ENCODE peak calls at places on chromosome 12, in four cellular contexts. U is H1, D is HepG2, C is GM12878. P is an unnamed sample.

GRCh38 chr12:51171884-51172514 is 936 bp downstream of the TFCP2 start:
- DNase-seq in U (no peak), D (peak; percentile 16), C (peak; percentile 17), P (no peak)

GRCh38 chr12:114995891-114996290 is 311.9 kb upstream of the TBX3 start:
- DNase-seq in U (no peak), D (no peak), C (no peak), P (no peak)

GRCh38 chr12:102876883-102877282 is 40.2 kb downstream of the PAH start:
- DNase-seq in U (peak; percentile 74), D (no peak), C (no peak), P (no peak)

GRCh38 chr12:132225214-132225613 is 81.0 kb downstream of the NOC4L start:
- DNase-seq in U (no peak), D (no peak), C (no peak), P (no peak)

GRCh38 chr12:114405449-114406271 is at the start of gene TBX5:
- DNase-seq in U (no peak), D (no peak), C (no peak), P (no peak)

GRCh38 chr12:51520576-51521325 is 70.3 kb upstream of the SCN8A start:
- DNase-seq in U (peak; percentile 52), D (no peak), C (no peak), P (peak; percentile 13)

GRCh38 chr12:1830981-1831930 is 10.9 kb downstream of the LRTM2 start:
- DNase-seq in U (peak; percentile 89), D (peak; percentile 55), C (no peak), P (peak; percentile 54)

GRCh38 chr12:58765076-58765475 is 155.2 kb downstream of the LRIG3 start:
- DNase-seq in U (no peak), D (no peak), C (no peak), P (no peak)

GRCh38 chr12:118377891-118378470 is 1.6 kb downstream of the SUDS3 start:
- DNase-seq in U (peak; percentile 86), D (peak; percentile 36), C (no peak), P (no peak)

GRCh38 chr12:12731785-12732184 is 14.6 kb downstream of the CDKN1B start:
- DNase-seq in U (no peak), D (no peak), C (no peak), P (no peak)
- H3K27me3 ChIP-seq in U (no peaks in the 10 kb centered on the region), D (no peaks in the 10 kb centered on the region), C (no peaks in the 10 kb centered on the region), P (no peaks in the 10 kb centered on the region)

DNA sequence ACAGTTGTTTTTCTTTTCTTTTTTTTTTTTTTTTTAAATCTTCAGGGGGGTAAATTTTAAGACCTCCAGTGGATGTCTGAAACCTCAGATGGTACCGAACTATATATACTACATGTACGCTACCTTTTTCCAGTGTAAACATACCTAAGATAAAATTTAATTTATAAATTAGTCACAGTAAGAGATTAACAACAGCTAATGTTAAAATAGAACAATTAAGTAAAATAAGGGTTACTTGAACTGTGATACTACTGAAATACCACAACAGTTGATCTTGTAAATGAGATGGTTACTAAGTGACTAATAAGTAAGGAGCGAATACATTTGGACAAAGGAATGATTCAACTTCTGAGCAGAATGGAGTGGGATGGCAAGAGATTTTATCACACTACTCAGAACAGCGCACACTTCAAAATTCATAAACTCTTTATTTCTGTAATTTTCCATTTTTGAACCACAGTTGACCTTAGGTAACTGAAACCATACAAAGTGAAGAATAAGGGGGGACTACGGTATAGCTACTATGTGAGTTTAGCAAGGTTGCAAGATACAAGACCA is 80.5 kb upstream of the PCED1B start:
- DNase-seq in U (no peak), D (no peak), C (no peak), P (no peak)
- TF ChIP-seq SUZ12 in U (no peak), D (no peak), C (no peak), P (no peak)

GRCh38 chr12:54014315-54015209 is 5.8 kb downstream of the HOXC8 start:
- DNase-seq in U (peak; percentile 56), D (no peak), C (no peak), P (no peak)
- TF ChIP-seq ZNF274 in U (no peak), D (no peak), C (no peak), P (no peak)

GRCh38 chr12:24909667-24910066 is 39.2 kb downstream of the BCAT1 start:
- DNase-seq in U (peak; percentile 37), D (no peak), C (no peak), P (no peak)

GRCh38 chr12:24911284-24911791 is 37.6 kb downstream of the BCAT1 start:
- DNase-seq in U (peak; percentile 37), D (peak; percentile 94), C (no peak), P (no peak)

GRCh38 chr12:24915501-24915900 is 33.4 kb downstream of the BCAT1 start:
- DNase-seq in U (no peak), D (no peak), C (no peak), P (no peak)

GRCh38 chr12:24913130-24913529 is 35.8 kb downstream of the BCAT1 start:
- DNase-seq in U (no peak), D (no peak), C (no peak), P (no peak)

DNA sequence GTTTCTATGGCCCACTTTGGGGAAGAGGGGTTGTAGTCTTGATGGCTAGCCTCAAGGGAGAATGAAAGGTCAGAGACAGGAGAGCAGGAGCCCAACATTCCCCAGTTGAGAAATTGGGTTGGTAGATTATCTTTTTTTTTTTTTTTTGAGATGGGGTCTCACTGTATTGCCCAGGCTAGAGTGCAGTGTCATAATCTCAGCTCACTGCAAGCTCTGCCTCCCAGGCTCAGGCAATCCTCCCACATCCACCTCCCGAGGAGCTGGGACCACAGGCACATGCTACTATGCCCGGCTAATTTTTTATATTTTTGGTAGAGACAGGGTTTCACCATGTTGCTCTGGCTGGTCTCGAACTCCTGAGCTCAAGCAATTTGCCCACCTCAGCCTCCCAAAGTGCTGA is 34.9 kb downstream of the BCAT1 start:
- DNase-seq in U (no peak), D (no peak), C (no peak), P (no peak)
- H3K27me3 ChIP-seq in U (no peaks in the 10 kb centered on the region), D (no peaks in the 10 kb centered on the region), C (no peaks in the 10 kb centered on the region), P (no peaks in the 10 kb centered on the region)

GRCh38 chr12:111103583-111103982 is 183.2 kb upstream of the MYL2 start:
- DNase-seq in U (no peak), D (no peak), C (no peak), P (no peak)

GRCh38 chr12:111108726-111109125 is 188.3 kb upstream of the MYL2 start:
- DNase-seq in U (no peak), D (no peak), C (no peak), P (no peak)

GRCh38 chr12:111105294-111105693 is 184.9 kb upstream of the MYL2 start:
- DNase-seq in U (no peak), D (no peak), C (no peak), P (peak; percentile 16)

GRCh38 chr12:111112699-111113098 is 192.3 kb upstream of the MYL2 start:
- DNase-seq in U (no peak), D (no peak), C (no peak), P (no peak)

DNA sequence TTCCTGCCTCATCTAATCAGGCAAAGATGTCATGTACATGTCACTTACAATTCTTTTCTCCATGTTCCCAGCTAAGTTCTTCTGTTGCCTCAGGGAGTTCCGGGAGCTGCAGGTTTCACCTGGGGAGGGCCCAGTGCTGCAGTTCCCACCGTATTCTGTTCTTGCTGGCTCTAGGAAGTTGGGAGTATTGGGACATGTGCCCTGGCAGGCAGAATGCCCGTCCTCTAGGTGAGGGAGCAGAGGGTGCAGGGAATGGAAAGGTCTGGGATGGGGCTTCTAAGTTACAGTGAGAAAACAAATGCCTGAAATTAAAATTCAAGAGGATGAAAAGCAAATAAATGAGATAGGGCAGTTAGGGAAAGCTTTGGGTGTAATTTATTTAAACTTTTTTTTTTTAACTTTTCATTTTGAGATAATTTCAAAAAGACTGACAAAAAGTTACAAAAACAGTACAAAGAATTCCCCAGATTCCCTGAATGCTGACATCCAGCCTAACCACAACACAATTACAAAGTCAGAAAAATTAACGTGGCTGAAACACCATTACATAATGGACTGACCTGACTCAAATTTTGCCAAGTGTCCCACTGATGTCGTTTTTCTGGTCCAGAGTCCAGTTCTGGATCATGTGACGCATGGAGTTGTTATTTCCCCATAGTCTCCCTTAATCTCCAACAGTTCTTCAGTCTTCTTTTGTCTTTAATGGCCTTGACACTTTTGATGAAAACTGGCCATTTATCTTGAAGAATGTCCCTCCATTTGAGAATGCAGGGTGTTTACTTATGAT is 187.2 kb upstream of the MYL2 start:
- DNase-seq in U (no peak), D (peak; percentile 6), C (no peak), P (no peak)
- TF ChIP-seq SUZ12 in U (no peak), D (no peak), C (no peak), P (no peak)

DNA sequence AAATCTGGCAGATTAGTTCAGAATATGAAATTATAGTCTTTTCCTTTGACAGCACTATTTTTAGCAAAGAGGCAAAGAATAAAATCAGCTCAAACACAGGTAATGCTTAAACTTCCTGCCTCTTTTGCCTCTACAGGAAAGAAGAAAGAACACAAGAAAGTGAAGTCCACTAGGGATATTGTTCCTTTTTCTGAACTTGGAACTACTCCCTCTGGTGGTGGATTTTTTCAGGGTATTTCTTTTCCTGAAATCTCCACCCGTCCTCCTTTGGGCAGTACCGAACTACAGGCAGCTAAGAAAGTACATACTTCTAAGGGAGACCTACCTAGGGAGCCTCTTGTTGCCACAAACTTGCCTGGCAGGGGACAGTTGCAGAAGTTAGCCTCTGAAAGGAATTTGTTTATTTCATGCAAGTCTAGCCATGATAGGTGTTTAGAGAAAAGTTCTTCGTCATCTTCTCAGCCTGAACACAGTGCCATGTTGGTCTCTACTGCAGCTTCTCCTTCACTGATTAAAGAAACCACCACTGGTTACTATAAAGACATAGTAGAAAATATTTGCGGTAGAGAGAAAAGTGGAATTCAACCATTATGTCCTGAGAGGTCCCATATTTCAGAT is 17.4 kb downstream of the TMPO start:
- DNase-seq in U (no peak), D (peak; percentile 59), C (no peak), P (peak; percentile 42)
- TF ChIP-seq ZNF274 in U (no peak), D (no peak), C (no peak), P (no peak)